ENCODE peak calls at places on chromosome 10, in ten cellular contexts. Q, D, W, L, I, E, Z, S, Y and P are unnamed samples. For H3K4me1, the result is how much of the 10 kb centered on the place peaks cover.

GRCh38 chr10:126075009-126075408 is 178.6 kb downstream of the FANK1 start:
- DNase-seq in Q (no peak), D (no peak), W (no peak), L (no peak), I (no peak), E (peak), Z (no peak), S (no peak), Y (no peak), P (no peak)

GRCh38 chr10:112985701-112986510 is 35.9 kb downstream of the TCF7L2 start:
- DNase-seq in Q (no peak), D (no peak), W (no peak), L (no peak), I (no peak), E (peak), Z (no peak), S (no peak), Y (no peak), P (no peak)

GRCh38 chr10:123760648-123761428 is 94.7 kb downstream of the GPR26 start:
- DNase-seq in Q (no peak), D (no peak), W (no peak), L (no peak), I (no peak), E (no peak), Z (no peak), S (no peak), Y (no peak), P (no peak)

GRCh38 chr10:99235872-99236626 is 397 bp upstream of the HPSE2 start:
- DNase-seq in Q (no peak), D (peak), W (no peak), L (peak), I (peak), E (no peak), Z (peak), S (no peak), Y (no peak), P (no peak)

GRCh38 chr10:71138126-71138860 is 74.1 kb upstream of the UNC5B start:
- DNase-seq in Q (peak), D (no peak), W (no peak), L (no peak), I (no peak), E (peak), Z (no peak), S (no peak), Y (no peak), P (no peak)

GRCh38 chr10:97915761-97916160 is 66.1 kb downstream of the GOLGA7B start:
- DNase-seq in Q (no peak), D (peak), W (no peak), L (no peak), I (no peak), E (no peak), Z (no peak), S (no peak), Y (no peak), P (peak)

GRCh38 chr10:79056361-79056735 is 12.4 kb upstream of the ZMIZ1 start:
- DNase-seq in Q (peak), D (no peak), W (peak), L (no peak), I (no peak), E (no peak), Z (no peak), S (peak), Y (peak), P (no peak)

GRCh38 chr10:105063796-105064195 is 422.7 kb downstream of the SORCS3 start:
- DNase-seq in Q (peak), D (no peak), W (no peak), L (peak), I (peak), E (peak), Z (peak), S (peak), Y (no peak), P (no peak)

GRCh38 chr10:23280420-23281043 is 64.1 kb downstream of the C10orf67 start:
- DNase-seq in Q (no peak), D (no peak), W (no peak), L (peak), I (peak), E (no peak), Z (no peak), S (no peak), Y (no peak), P (no peak)

GRCh38 chr10:28991738-28992270 is 297.1 kb upstream of the LYZL1 start:
- DNase-seq in Q (peak), D (no peak), W (no peak), L (peak), I (peak), E (peak), Z (peak), S (no peak), Y (no peak), P (peak)

GRCh38 chr10:23344251-23344841 is at the start of gene C10orf67:
- DNase-seq in Q (peak), D (no peak), W (peak), L (peak), I (peak), E (peak), Z (peak), S (no peak), Y (peak), P (no peak)

DNA sequence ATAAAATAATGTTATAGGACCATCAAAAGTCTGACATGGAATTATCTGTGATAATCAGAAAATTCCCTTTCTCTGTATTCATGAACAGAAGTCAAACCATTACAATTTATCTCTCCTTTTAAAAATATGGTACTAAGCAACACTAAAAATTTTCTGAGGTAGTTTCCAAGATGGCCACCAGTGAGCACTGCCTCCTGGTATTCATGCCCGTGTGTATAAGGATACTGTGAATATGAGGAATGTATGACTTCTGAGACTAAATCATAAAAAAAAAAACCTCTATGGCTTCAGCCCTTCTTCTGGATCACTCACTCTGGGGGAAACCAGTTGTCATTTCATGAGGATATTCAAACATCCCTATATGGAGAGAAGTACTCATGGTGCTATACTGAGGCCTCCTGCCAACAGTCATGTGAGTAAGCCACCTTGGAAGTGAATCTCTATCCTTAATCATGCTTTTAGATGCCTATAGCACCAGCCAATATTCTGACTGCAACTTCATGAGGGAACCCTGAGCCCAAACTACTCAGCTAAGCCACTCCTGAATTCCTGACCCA is 41.1 kb downstream of the SIRT1 start:
- DNase-seq in Q (no peak), D (no peak), W (no peak), L (no peak), I (no peak), E (peak), Z (no peak), S (no peak), Y (no peak), P (no peak)
- H3K4me1 ChIP-seq in Q (under half), D (under half), W (under half), L (under half), I (under half), E (under half), Z (under half), S (under half), Y (under half), P (under half)

DNA sequence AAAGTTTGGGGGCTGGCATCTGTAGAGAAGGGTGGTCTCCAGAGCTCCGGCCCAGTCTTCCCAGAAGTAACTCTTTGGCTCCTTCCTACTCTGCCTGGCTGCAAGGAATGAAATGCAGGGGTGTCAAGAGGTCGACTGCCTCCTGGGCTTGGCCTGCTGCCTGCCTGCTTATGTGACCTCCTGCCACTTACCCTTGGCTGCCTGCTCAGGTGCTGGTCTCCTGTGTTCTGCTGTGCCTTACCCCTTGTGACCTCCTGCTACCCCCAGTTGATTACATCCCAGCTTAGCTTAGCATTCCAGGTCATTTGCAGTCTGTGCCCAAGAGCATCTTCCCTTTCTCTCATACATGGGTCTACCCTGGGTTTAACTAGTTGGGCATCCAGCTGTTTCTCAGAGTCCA is 180.2 kb downstream of the PTPN20 start:
- DNase-seq in Q (no peak), D (no peak), W (no peak), L (no peak), I (no peak), E (no peak), Z (no peak), S (no peak), Y (no peak), P (no peak)
- H3K4me3 ChIP-seq in Q (no peak), D (no peak), W (no peak), L (no peak), I (no peak), E (no peak), Z (no peak), S (no peak), Y (no peak), P (no peak)

GRCh38 chr10:103667390-103667789 is 173.9 kb downstream of the NEURL1 start:
- DNase-seq in Q (no peak), D (no peak), W (no peak), L (peak), I (peak), E (peak), Z (no peak), S (no peak), Y (peak), P (no peak)
- H3K4me1 ChIP-seq in Q (under half), D (under half), W (half or more), L (under half), I (under half), E (under half), Z (under half), S (under half), Y (under half), P (under half)

DNA sequence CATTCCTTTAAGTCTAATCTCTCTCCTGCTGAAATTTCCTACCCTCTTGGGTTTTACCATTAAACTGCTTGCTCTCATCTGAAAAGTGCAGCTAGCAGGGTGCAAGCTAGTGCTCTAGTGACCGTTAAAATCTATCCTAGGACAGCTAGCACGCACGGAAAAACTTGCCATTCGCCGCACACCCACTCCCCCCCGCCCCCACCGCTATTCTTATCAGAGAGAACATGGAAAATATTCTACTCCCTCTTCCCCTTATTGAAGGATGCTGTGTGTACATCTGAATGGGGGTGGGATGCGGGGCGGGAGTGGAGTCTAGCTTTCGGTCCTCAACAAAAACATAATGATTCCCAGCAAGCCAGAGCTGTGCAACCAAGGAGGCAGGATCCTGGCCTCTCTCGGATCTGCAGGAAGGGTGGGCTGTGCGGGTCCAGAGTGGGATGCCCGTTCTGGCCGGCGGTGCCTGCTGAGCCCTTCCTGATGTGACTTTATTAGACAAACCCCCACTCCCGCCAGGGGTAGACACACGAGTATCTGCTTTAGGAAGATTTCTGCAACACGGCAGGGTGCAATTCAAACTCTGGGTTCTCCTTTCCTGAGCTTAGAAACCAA is 1.1 kb upstream of the ADRA2A start:
- DNase-seq in Q (no peak), D (no peak), W (peak), L (no peak), I (no peak), E (no peak), Z (no peak), S (no peak), Y (no peak), P (no peak)
- H3K4me3 ChIP-seq in Q (no peak), D (no peak), W (peak), L (peak), I (no peak), E (peak), Z (peak), S (peak), Y (peak), P (no peak)

DNA sequence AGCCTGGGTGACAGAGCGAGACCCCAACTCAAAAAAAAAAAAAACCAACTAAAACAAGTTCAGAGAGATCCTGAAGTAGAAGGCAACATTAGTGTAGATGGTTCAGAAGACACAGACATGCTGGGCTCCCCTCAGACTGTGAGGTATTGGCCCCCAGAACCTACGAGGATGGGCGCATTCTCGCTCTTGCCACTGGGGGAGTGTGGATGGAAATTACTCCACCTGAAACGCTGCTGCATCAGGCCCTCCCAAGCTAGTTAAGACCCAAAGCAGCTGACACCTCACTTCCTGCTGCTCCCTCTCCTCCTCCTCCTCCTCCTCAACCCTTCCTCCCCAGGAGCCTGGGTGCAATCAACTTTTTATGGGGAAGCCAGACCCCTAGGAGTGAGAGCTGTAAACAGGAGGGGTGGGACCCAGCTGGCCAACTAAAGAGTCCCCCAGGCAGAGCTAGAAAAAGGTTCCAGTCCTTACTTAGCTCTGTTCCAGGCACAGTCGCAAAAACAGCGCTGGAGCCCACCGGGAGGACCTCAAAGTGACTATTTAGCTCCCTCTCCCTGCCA is 7.4 kb downstream of the SH3PXD2A start:
- DNase-seq in Q (no peak), D (no peak), W (no peak), L (peak), I (peak), E (no peak), Z (no peak), S (no peak), Y (no peak), P (no peak)
- H3K4me1 ChIP-seq in Q (half or more), D (under half), W (half or more), L (under half), I (under half), E (under half), Z (half or more), S (half or more), Y (under half), P (under half)

DNA sequence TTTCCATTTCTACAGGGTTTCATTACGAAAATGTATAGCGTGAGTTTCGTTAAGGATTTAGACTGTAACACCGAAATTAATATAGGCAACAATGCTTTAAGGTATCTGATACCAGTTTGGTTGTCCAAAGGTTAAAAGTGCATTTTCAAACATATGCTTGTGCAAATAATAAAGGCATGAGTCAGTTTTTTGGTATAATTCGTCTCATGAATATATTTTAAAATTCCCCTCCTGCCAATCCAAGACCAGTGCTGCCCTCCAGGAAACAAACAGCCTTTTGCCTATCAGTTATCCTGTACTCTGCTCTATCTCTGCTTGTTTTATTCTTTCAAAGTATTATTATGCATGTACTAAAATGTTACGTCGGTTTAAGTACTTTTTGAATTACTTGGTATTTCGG is 2.0 kb downstream of the LCOR start:
- DNase-seq in Q (no peak), D (no peak), W (no peak), L (no peak), I (no peak), E (peak), Z (no peak), S (no peak), Y (no peak), P (no peak)
- H3K4me3 ChIP-seq in Q (no peak), D (peak), W (peak), L (peak), I (no peak), E (peak), Z (peak), S (no peak), Y (peak), P (peak)

GRCh38 chr10:35412336-35412735 is 76.0 kb downstream of the CCNY start:
- DNase-seq in Q (no peak), D (no peak), W (no peak), L (no peak), I (peak), E (peak), Z (no peak), S (no peak), Y (no peak), P (no peak)

GRCh38 chr10:35409808-35410207 is 73.5 kb downstream of the CCNY start:
- DNase-seq in Q (no peak), D (no peak), W (no peak), L (no peak), I (no peak), E (no peak), Z (no peak), S (no peak), Y (no peak), P (no peak)

GRCh38 chr10:35415505-35415904 is 79.2 kb downstream of the CCNY start:
- DNase-seq in Q (no peak), D (no peak), W (no peak), L (no peak), I (no peak), E (no peak), Z (no peak), S (no peak), Y (no peak), P (no peak)

GRCh38 chr10:35413985-35414861 is 77.9 kb downstream of the CCNY start:
- DNase-seq in Q (no peak), D (no peak), W (no peak), L (no peak), I (peak), E (peak), Z (no peak), S (no peak), Y (no peak), P (no peak)

GRCh38 chr10:35412900-35413491 is 76.7 kb downstream of the CCNY start:
- DNase-seq in Q (no peak), D (no peak), W (no peak), L (no peak), I (peak), E (peak), Z (no peak), S (no peak), Y (no peak), P (no peak)
- H3K4me1 ChIP-seq in Q (under half), D (under half), W (half or more), L (under half), I (under half), E (under half), Z (half or more), S (under half), Y (under half), P (under half)

GRCh38 chr10:50152792-50153272 is 85.1 kb downstream of the WASHC2A start:
- DNase-seq in Q (peak), D (no peak), W (no peak), L (peak), I (peak), E (no peak), Z (peak), S (peak), Y (no peak), P (peak)
- H3K4me3 ChIP-seq in Q (no peak), D (no peak), W (no peak), L (no peak), I (no peak), E (peak), Z (no peak), S (no peak), Y (no peak), P (no peak)

GRCh38 chr10:73406863-73407262 is 7.0 kb downstream of the ANXA7 start:
- DNase-seq in Q (no peak), D (no peak), W (no peak), L (no peak), I (peak), E (peak), Z (no peak), S (no peak), Y (no peak), P (no peak)
- H3K4me1 ChIP-seq in Q (under half), D (under half), W (under half), L (under half), I (under half), E (under half), Z (under half), S (under half), Y (under half), P (under half)